ENCODE peak calls at places on chromosomes 1 and 21, in eight cellular contexts. C is IMR-90, T is transverse colon, W is adrenal gland, U is ovary, Q is esophagus squamous epithelium, H is heart left ventricle, G is body of pancreas. R is an unnamed sample.

GRCh38 chr1:43454270-43455011 is 710 bp upstream of the HYI start:
- DNase-seq in T (peak; percentile 88), G (peak; percentile 95), Q (no peak), C (peak; percentile 81), W (peak; percentile 81), U (peak; percentile 63), H (peak; percentile 82), R (peak; percentile 82)

GRCh38 chr1:230423936-230424335 is 2.2 kb downstream of the PGBD5 start:
- DNase-seq in G (no peak), U (no peak), W (no peak), C (no peak), T (no peak), H (no peak), Q (no peak), R (no peak)

GRCh38 chr1:14994841-14995437 is 158.6 kb upstream of the TMEM51 start:
- DNase-seq in C (no peak), T (no peak), Q (no peak), W (peak; percentile 76), U (no peak), H (no peak), G (peak; percentile 47), R (no peak)

GRCh38 chr1:50873458-50874187 is 86.4 kb downstream of the FAF1 start:
- DNase-seq in T (peak; percentile 80), Q (no peak), W (peak; percentile 60), U (no peak), G (peak; percentile 78), C (peak; percentile 37), H (no peak), R (no peak)

GRCh38 chr1:15075812-15076211 is 77.7 kb upstream of the TMEM51 start:
- DNase-seq in T (no peak), W (no peak), C (no peak), Q (no peak), U (no peak), H (no peak), G (no peak), R (no peak)

GRCh38 chr1:208231929-208232360 is 12.2 kb downstream of the PLXNA2 start:
- DNase-seq in W (no peak), H (no peak), U (no peak), T (no peak), Q (no peak), G (peak; percentile 60), C (peak; percentile 87), R (no peak)

GRCh38 chr1:165327538-165327937 is 29.0 kb downstream of the LMX1A start:
- DNase-seq in U (no peak), H (no peak), W (no peak), T (no peak), G (no peak), C (no peak), Q (no peak), R (no peak)

GRCh38 chr1:73162576-73162975 is 880.2 kb upstream of the NEGR1 start:
- DNase-seq in C (no peak), H (no peak), G (no peak), Q (no peak), U (no peak), W (no peak), T (no peak), R (no peak)

GRCh38 chr1:38000233-38000528 is 5.1 kb downstream of the FHL3 start:
- DNase-seq in W (no peak), G (no peak), C (no peak), U (no peak), Q (no peak), T (no peak), H (no peak), R (no peak)
- H3K27ac ChIP-seq in W (peak overlapping the region; percentile 89), G (peak overlapping the region; percentile 73), C (peak overlapping the region; percentile 89), U (peak overlapping the region; percentile 89), Q (peak overlapping the region; percentile 92), T (peak overlapping the region; percentile 94), H (peak overlapping the region; percentile 64), R (peak overlapping the region; percentile 59)

GRCh38 chr1:35488346-35488745 is 68.9 kb downstream of the KIAA0319L start:
- DNase-seq in U (no peak), T (no peak), H (no peak), C (peak; percentile 3), G (no peak), Q (no peak), W (no peak), R (no peak)
- H3K9me3 ChIP-seq in U (no peaks in the 10 kb centered on the region), T (no peaks in the 10 kb centered on the region), H (no peaks in the 10 kb centered on the region), C (peaks cover 2% of the 10 kb centered on the region), G (no peaks in the 10 kb centered on the region), Q (no peaks in the 10 kb centered on the region), W (no peaks in the 10 kb centered on the region), R (peaks cover 6% of the 10 kb centered on the region)

DNA sequence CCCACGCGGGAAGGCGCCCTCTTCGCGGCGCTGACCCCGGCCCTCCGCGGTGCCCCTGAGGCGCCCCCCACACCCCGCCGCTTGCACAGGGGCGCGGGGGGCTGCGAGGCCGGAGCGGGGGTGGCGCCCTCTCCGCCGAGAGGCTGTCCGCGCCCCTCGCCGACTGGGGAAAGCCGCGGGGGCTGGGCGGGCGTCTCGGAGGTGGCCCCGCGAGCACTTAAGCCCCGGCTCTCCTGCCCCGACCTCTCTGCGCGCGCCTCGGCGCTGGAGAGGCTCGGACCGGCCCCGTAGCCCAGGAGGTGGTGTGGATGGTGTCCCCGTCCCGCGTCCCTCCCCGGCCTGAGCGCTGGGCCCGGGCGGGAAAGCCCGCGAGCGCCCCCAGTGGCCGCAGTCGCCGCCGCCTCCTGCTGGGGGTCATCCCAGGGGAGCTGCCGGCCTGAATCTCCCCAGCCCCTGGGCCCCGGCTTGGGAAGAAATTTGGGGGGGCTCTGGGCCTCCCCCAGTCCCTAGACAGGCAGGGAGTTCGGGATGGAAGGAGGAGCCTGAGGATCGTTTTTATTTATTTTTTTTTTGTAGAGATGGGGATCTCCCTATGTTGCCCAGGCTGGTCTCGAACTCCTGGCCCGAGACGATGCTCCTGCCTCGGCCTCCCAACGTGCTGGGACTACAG is 1.9 kb upstream of the HES4 start:
- DNase-seq in G (peak; percentile 72), W (peak; percentile 63), H (peak; percentile 80), U (peak; percentile 57), T (peak; percentile 86), Q (no peak), C (peak; percentile 51), R (peak; percentile 81)
- TF ChIP-seq POLR2A in G (peak; percentile 53), W (no peak), H (no peak), U (peak; percentile 19), T (no peak), Q (no peak), C (peak; percentile 63), R (peak; percentile 82)

DNA sequence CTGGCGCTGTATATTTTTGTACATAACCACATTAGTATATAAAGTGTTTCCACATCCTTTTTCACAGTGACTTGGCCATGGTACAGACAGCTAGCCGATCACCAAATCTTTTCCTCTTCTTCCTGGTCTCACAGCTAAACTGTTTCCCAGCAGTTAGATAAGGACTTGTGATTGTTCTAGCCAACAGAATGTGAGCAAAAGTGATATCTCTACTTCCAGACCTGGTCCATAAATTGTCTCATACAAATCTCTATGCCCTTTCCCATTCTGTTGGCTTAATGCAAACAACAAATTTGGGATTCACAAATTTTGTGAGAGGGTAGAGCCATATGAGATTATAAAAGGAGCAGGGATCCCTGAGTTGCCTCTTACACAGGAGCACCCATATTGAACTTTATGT is 19.5 kb downstream of the PAFAH2 start:
- DNase-seq in T (no peak), Q (no peak), H (no peak), U (no peak), W (no peak), G (no peak), C (no peak), R (no peak)
- H3K27ac ChIP-seq in T (no peak overlapping the region), Q (no peak overlapping the region), H (no peak overlapping the region), U (no peak overlapping the region), W (no peak overlapping the region), G (no peak overlapping the region), C (no peak overlapping the region), R (no peak overlapping the region)

DNA sequence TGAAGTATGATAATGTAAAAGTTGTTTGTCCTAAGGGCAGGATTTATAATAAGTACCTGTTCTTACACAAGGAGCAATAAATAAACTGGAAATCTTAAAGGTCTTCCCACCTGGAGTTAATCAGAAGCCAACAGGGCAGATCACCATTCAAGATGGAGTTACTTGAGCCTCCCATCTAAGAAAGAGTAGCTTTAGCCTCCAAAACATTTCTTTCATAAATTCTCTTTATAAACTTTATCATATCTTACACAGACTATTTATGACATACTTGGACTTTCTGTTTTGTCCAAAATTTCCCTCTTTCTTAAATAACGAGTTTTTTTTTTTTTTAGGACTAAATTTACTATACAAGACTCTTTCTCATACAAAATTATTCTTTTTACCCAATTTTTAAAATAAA is 18.5 kb downstream of the OR2T1 start:
- DNase-seq in H (no peak), Q (no peak), G (no peak), T (no peak), C (no peak), U (no peak), W (no peak), R (no peak)
- H3K9me3 ChIP-seq in H (peaks cover 9% of the 10 kb centered on the region), Q (peaks cover 21% of the 10 kb centered on the region), G (no peaks in the 10 kb centered on the region), T (peaks cover 8% of the 10 kb centered on the region), C (peaks cover 9% of the 10 kb centered on the region), U (no peaks in the 10 kb centered on the region), W (peaks cover 8% of the 10 kb centered on the region), R (no peaks in the 10 kb centered on the region)

DNA sequence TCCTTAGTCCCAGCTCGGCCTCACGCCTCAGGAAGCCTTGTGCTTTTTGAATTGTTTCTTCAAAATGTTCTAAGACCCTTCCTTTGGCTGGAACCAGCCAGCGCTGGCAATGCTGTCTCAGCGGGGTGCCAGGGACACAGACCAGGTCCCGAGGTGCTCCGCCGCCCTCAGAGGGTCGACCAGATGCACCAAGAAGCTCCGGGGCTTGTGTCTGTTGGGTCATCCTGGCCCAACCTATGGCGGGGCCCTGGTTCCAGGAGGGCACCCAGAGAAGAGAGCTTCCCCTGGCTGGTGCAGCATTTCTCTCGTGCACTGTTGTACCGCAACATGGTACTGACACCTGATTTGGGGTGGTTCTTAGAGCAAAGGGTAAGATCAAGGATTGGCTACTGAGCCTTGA is 40.1 kb upstream of the BECN2 start:
- DNase-seq in G (no peak), U (no peak), T (no peak), W (no peak), Q (no peak), H (no peak), C (no peak), R (no peak)
- TF ChIP-seq POLR2A in G (no peak), U (no peak), T (no peak), W (no peak), Q (no peak), H (no peak), C (no peak), R (no peak)

GRCh38 chr1:235919127-235919796 is 52.6 kb upstream of the LYST start:
- DNase-seq in Q (no peak), T (no peak), W (no peak), U (no peak), H (no peak), C (no peak), G (peak; percentile 15), R (no peak)
- H3K27ac ChIP-seq in Q (peak overlapping the region; percentile 87), T (peak overlapping the region; percentile 9), W (no peak overlapping the region), U (no peak overlapping the region), H (no peak overlapping the region), C (no peak overlapping the region), G (no peak overlapping the region), R (no peak overlapping the region)

GRCh38 chr21:14251336-14251735 is 35.4 kb downstream of the RBM11 start:
- DNase-seq in Q (no peak), U (no peak), C (no peak), H (no peak), G (no peak), T (no peak), W (no peak), R (no peak)
- H3K9me3 ChIP-seq in Q (no peaks in the 10 kb centered on the region), U (no peaks in the 10 kb centered on the region), C (no peaks in the 10 kb centered on the region), H (no peaks in the 10 kb centered on the region), G (no peaks in the 10 kb centered on the region), T (no peaks in the 10 kb centered on the region), W (no peaks in the 10 kb centered on the region), R (no peaks in the 10 kb centered on the region)

GRCh38 chr1:2300004-2300771 is 72.1 kb downstream of the SKI start:
- DNase-seq in C (no peak), T (peak; percentile 75), Q (no peak), U (no peak), H (no peak), W (no peak), G (no peak), R (no peak)
- TF ChIP-seq POLR2A in C (no peak), T (no peak), Q (no peak), U (no peak), H (no peak), W (no peak), G (no peak), R (no peak)

R was measured in right lobe of liver.